ENCODE peak calls at places on chromosomes 1 and 21, in five cellular contexts. K is transverse colon, V is spleen, S is GM23338, E is GM12891. P is an unnamed sample.

GRCh38 chr1:58809327-58810040 is 25.6 kb upstream of the JUN start:
- DNase-seq in K (no peak), V (no peak), S (no peak), E (no peak), P (no peak)

GRCh38 chr1:151545542-151545941 is 5.4 kb downstream of the TUFT1 start:
- DNase-seq in K (no peak), V (no peak), S (no peak), E (no peak), P (no peak)

GRCh38 chr1:65469889-65470340 is 49.4 kb downstream of the LEPR start:
- DNase-seq in K (no peak), V (no peak), S (no peak), E (no peak), P (no peak)

GRCh38 chr1:185969028-185969427 is 234.8 kb downstream of the HMCN1 start:
- DNase-seq in K (no peak), V (no peak), S (no peak), E (no peak), P (no peak)

GRCh38 chr1:3255680-3256079 is 186.7 kb downstream of the PRDM16 start:
- DNase-seq in K (no peak), V (no peak), S (no peak), E (no peak), P (no peak)

GRCh38 chr1:215018555-215018954 is 64.0 kb upstream of the KCNK2 start:
- DNase-seq in K (no peak), V (no peak), S (no peak), E (no peak), P (no peak)

GRCh38 chr1:113073457-113073950 is 506 bp downstream of the LRIG2 start:
- DNase-seq in K (peak), V (no peak), S (peak), E (no peak), P (peak)

GRCh38 chr1:152501704-152502103 is 8.9 kb upstream of the LCE5A start:
- DNase-seq in K (no peak), V (no peak), S (no peak), E (no peak), P (no peak)

GRCh38 chr1:201486158-201486557 is 17.2 kb upstream of the PHLDA3 start:
- DNase-seq in K (no peak), V (no peak), S (no peak), E (no peak), P (no peak)

GRCh38 chr1:155011437-155011907 is 8.9 kb downstream of the ZBTB7B start:
- DNase-seq in K (no peak), V (peak), S (no peak), E (no peak), P (peak)

GRCh38 chr1:155011004-155011416 is 8.4 kb downstream of the ZBTB7B start:
- DNase-seq in K (no peak), V (peak), S (no peak), E (no peak), P (no peak)

GRCh38 chr1:155013632-155014031 is 11.0 kb downstream of the ZBTB7B start:
- DNase-seq in K (peak), V (no peak), S (no peak), E (no peak), P (no peak)

GRCh38 chr1:155012760-155013602 is 10.4 kb downstream of the ZBTB7B start:
- DNase-seq in K (no peak), V (peak), S (no peak), E (no peak), P (no peak)

GRCh38 chr1:155012052-155012546 is 9.5 kb downstream of the ZBTB7B start:
- DNase-seq in K (peak), V (peak), S (peak), E (no peak), P (peak)
- TF ChIP-seq POLR2AphosphoS5 in K (no peak), V (no peak), S (peak), E (no peak), P (peak)

DNA sequence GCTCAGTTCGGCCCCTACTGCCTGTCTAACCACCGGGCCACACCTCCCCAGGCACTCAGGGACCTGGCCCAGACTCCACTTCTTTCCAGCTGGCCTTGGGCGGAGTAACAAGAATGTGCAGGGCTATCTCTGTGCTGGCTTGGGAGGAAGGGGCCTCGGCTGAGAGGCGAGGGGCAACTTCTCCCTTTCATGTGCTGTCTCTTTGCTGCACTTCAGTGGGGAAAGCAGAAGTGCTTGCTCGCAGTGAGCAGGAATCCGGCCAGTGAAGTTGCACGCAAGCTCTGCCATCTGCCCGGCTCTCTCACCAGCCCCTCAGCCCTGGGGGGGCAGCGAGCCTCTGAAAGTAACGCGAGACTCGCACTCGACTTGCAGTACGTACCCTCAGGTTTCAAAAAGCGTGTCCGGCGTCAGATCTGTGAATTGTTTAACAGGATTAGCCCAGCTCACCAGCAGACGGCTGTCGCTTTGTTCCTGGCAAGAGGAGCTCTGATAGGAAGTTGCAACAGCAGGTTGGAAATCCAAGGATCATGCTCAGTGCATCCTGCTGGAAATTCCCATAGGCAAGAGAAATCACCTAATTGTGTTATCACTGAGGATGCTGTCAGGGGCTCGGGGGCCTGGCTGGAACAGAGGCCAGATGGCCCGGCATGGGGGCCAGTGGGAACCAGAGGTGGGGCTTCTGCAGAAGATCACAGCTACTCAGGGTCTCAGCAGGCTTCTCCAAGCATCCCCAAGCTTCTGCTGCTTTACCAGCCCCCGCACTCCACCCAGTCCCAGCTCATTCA is 221.1 kb downstream of the NPHP4 start:
- DNase-seq in K (no peak), V (no peak), S (no peak), E (no peak), P (no peak)
- TF ChIP-seq POLR2AphosphoS5 in K (no peak), V (no peak), S (no peak), E (no peak), P (no peak)

GRCh38 chr1:230084408-230085177 is 17.6 kb downstream of the GALNT2 start:
- DNase-seq in K (peak), V (no peak), S (no peak), E (no peak), P (peak)
- TF ChIP-seq POLR2AphosphoS5 in K (peak), V (no peak), S (no peak), E (no peak), P (peak)

GRCh38 chr1:51986718-51987117 is 3.8 kb downstream of the RAB3B start:
- DNase-seq in K (no peak), V (no peak), S (no peak), E (no peak), P (no peak)

GRCh38 chr1:51989582-51990477 is 670 bp downstream of the RAB3B start:
- DNase-seq in K (no peak), V (no peak), S (peak), E (no peak), P (no peak)

GRCh38 chr1:51988254-51988653 is 2.2 kb downstream of the RAB3B start:
- DNase-seq in K (no peak), V (no peak), S (no peak), E (no peak), P (no peak)

GRCh38 chr1:51990478-51990965 is at the start of gene RAB3B:
- DNase-seq in K (peak), V (peak), S (peak), E (peak), P (peak)
- TF ChIP-seq POLR2AphosphoS5 in K (no peak), V (no peak), S (peak), E (no peak), P (peak)

DNA sequence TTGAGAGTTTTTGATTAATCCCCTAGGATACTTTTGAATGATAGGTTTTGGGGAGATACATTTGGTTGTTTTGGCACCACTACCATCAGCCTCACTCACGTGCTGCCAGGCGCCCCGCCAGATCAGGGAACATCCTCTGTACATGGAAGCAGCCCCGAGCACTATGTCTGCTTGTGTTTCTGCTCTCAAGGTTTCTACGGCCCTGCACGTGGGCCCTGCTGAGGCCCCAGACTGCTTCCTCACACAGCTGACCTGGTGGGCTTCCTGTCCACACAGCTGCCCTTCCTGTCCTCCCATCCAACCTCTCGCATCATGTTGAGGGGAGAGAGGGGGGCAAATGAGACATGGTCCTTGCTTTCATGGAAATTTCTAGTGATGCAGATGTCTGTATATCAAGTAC is 20.0 kb downstream of the ADARB1 start:
- DNase-seq in K (no peak), V (no peak), S (no peak), E (no peak), P (no peak)
- TF ChIP-seq POLR2AphosphoS5 in K (no peak), V (peak), S (no peak), E (no peak), P (no peak)

P was measured in prostate gland.